ENCODE peak calls at places on chromosomes 3 and 15, in six cellular contexts. I is GM12878, P is H1, W is NT2/D1, S is mesendoderm, Q is IMR-90. O is an unnamed sample.

GRCh38 chr15:45536951-45537350 is 14.4 kb upstream of the SLC30A4 start:
- DNase-seq in I (no peak), P (no peak), W (no peak), S (no peak), Q (no peak), O (no peak)

GRCh38 chr3:110974902-110975301 is 96.7 kb upstream of the NECTIN3 start:
- DNase-seq in I (no peak), P (no peak), W (no peak), S (no peak), Q (no peak), O (no peak)

GRCh38 chr3:81289676-81290075 is 471.8 kb downstream of the GBE1 start:
- DNase-seq in I (no peak), P (no peak), W (no peak), S (no peak), Q (peak; percentile 1), O (no peak)

GRCh38 chr3:14510838-14511622 is 29.1 kb downstream of the GRIP2 start:
- DNase-seq in I (no peak), P (no peak), W (no peak), S (no peak), Q (no peak), O (no peak)

GRCh38 chr15:59306520-59307163 is 66.0 kb downstream of the MYO1E start:
- DNase-seq in I (no peak), P (no peak), W (no peak), S (no peak), Q (peak; percentile 58), O (peak; percentile 41)

GRCh38 chr15:47443839-47444238 is 273.5 kb upstream of the SEMA6D start:
- DNase-seq in I (no peak), P (no peak), W (no peak), S (no peak), Q (peak; percentile 65), O (peak; percentile 82)

GRCh38 chr15:101126618-101127502 is 125.0 kb downstream of the CHSY1 start:
- DNase-seq in I (no peak), P (no peak), W (no peak), S (peak; percentile 59), Q (peak; percentile 81), O (no peak)

GRCh38 chr3:15535757-15536156 is 14.3 kb upstream of the COLQ start:
- DNase-seq in I (no peak), P (no peak), W (no peak), S (no peak), Q (peak; percentile 15), O (no peak)

GRCh38 chr15:25670025-25670554 is 193.0 kb downstream of the ATP10A start:
- DNase-seq in I (no peak), P (peak; percentile 61), W (peak; percentile 81), S (peak; percentile 95), Q (peak; percentile 76), O (no peak)

GRCh38 chr3:5079761-5080160 is 42.3 kb upstream of the ARL8B start:
- DNase-seq in I (no peak), P (no peak), W (no peak), S (no peak), Q (no peak), O (no peak)

GRCh38 chr3:68893600-68894239 is 38.6 kb downstream of the TAFA4 start:
- DNase-seq in I (no peak), P (no peak), W (peak; percentile 22), S (peak; percentile 39), Q (peak; percentile 44), O (no peak)

GRCh38 chr15:91032919-91033803 is 10.8 kb upstream of the VPS33B start:
- DNase-seq in I (no peak), P (peak; percentile 82), W (peak; percentile 54), S (peak; percentile 91), Q (no peak), O (no peak)

GRCh38 chr3:29511701-29512100 is 230.8 kb downstream of the RBMS3 start:
- DNase-seq in I (no peak), P (no peak), W (no peak), S (no peak), Q (no peak), O (no peak)

GRCh38 chr3:184180165-184180564 is 5.5 kb downstream of the AP2M1 start:
- DNase-seq in I (no peak), P (no peak), W (no peak), S (no peak), Q (peak; percentile 68), O (no peak)

GRCh38 chr3:184282941-184283340 is 7.1 kb downstream of the ECE2 start:
- DNase-seq in I (no peak), P (no peak), W (no peak), S (peak; percentile 13), Q (no peak), O (no peak)

GRCh38 chr3:189340680-189341460 is 169.1 kb downstream of the TPRG1 start:
- DNase-seq in I (no peak), P (no peak), W (peak; percentile 23), S (peak; percentile 67), Q (no peak), O (no peak)

GRCh38 chr3:32459474-32459873 is 43.2 kb downstream of the CMTM6 start:
- DNase-seq in I (no peak), P (no peak), W (no peak), S (no peak), Q (no peak), O (no peak)

GRCh38 chr3:194374930-194375329 is 5.4 kb upstream of the LRRC15 start:
- DNase-seq in I (no peak), P (no peak), W (no peak), S (no peak), Q (no peak), O (no peak)

GRCh38 chr3:122661633-122662032 is 19.0 kb upstream of the PARP14 start:
- DNase-seq in I (no peak), P (no peak), W (no peak), S (no peak), Q (no peak), O (no peak)

GRCh38 chr3:120093923-120094775 is at the start of gene GSK3B:
- DNase-seq in I (no peak), P (peak; percentile 97), W (peak; percentile 98), S (no peak), Q (no peak), O (no peak)

GRCh38 chr3:162710332-162711112 is 1213.9 kb downstream of the OTOL1 start:
- DNase-seq in I (no peak), P (no peak), W (no peak), S (no peak), Q (no peak), O (no peak)

GRCh38 chr3:101104334-101104733 is 111.1 kb upstream of the ABI3BP start:
- DNase-seq in I (no peak), P (no peak), W (no peak), S (no peak), Q (no peak), O (no peak)

GRCh38 chr3:4834403-4834866 is 144.8 kb upstream of the BHLHE40 start:
- DNase-seq in I (no peak), P (no peak), W (no peak), S (no peak), Q (peak; percentile 17), O (no peak)

GRCh38 chr3:148307443-148307843 is 390.3 kb upstream of the AGTR1 start:
- DNase-seq in I (no peak), P (no peak), W (no peak), S (no peak), Q (no peak), O (no peak)
- H3K4me3 ChIP-seq in I (no peak overlapping the region), P (no peak overlapping the region), W (no peak overlapping the region), S (no peak overlapping the region), Q (no peak overlapping the region), O (no peak overlapping the region)

GRCh38 chr15:54017911-54018310 is 39.7 kb downstream of the UNC13C start:
- DNase-seq in I (no peak), P (no peak), W (no peak), S (no peak), Q (no peak), O (no peak)
- H3K9ac ChIP-seq in I (no peak overlapping the region), P (no peak overlapping the region), W (no peak overlapping the region), S (no peak overlapping the region), Q (no peak overlapping the region), O (no peak overlapping the region)

DNA sequence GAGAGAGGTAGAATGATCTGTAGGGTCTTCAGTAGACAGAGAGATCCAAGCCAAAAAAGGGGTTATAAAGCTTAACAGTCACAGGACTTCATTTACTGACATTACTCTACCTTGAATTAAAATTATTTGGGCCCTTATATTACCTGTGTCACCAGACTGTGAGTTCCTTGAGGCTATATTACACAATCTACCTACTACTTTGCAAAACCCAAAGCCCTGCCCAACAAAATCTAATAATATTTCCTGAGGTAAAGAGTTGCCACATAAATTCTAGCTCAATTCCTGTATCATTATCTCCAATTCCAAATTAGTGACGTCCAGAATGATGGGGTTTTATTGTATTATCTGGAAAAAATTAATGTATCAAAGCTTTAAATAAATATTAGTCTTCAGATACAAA is 1.9 kb downstream of the UBR1 start:
- DNase-seq in I (no peak), P (no peak), W (no peak), S (no peak), Q (no peak), O (no peak)
- H3K4me3 ChIP-seq in I (no peak overlapping the region), P (no peak overlapping the region), W (no peak overlapping the region), S (no peak overlapping the region), Q (no peak overlapping the region), O (peak overlapping the region; percentile 65)

GRCh38 chr3:31278532-31278931 is 254.2 kb upstream of the STT3B start:
- DNase-seq in I (no peak), P (no peak), W (no peak), S (no peak), Q (no peak), O (no peak)
- H3K9ac ChIP-seq in I (no peak overlapping the region), P (no peak overlapping the region), W (no peak overlapping the region), S (no peak overlapping the region), Q (no peak overlapping the region), O (no peak overlapping the region)

GRCh38 chr3:58153371-58153770 is 57.4 kb downstream of the DNASE1L3 start:
- DNase-seq in I (no peak), P (no peak), W (no peak), S (no peak), Q (no peak), O (no peak)

GRCh38 chr3:58150130-58150663 is 60.6 kb downstream of the DNASE1L3 start:
- DNase-seq in I (no peak), P (no peak), W (no peak), S (no peak), Q (no peak), O (no peak)

GRCh38 chr3:58152225-58153015 is 58.4 kb downstream of the DNASE1L3 start:
- DNase-seq in I (no peak), P (no peak), W (no peak), S (no peak), Q (no peak), O (no peak)

GRCh38 chr3:58151637-58152036 is 59.1 kb downstream of the DNASE1L3 start:
- DNase-seq in I (no peak), P (no peak), W (no peak), S (no peak), Q (no peak), O (no peak)

DNA sequence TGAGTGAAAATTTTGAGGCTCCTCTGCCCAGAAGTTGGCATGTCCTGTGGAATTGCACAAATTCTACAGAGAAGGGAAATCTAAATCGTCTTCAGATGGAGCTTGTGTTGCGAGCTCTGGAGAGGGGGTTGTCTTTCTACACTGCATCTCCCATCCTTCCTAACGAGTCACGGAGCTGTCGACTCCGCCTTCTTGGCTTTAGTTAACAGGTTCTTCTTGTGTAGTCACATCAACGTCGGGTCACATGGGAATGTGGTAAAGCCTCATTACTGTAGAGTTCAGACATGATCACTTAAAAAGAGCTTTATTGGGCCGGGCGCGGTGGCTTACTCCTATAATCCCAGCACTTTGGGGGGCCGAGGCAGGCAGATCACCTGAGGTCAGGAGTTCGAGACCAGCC is 60.0 kb downstream of the DNASE1L3 start:
- DNase-seq in I (no peak), P (no peak), W (no peak), S (no peak), Q (no peak), O (no peak)
- H3K4me3 ChIP-seq in I (no peak overlapping the region), P (no peak overlapping the region), W (no peak overlapping the region), S (no peak overlapping the region), Q (no peak overlapping the region), O (no peak overlapping the region)

GRCh38 chr3:182794806-182795369 is 1.6 kb downstream of the ATP11B start:
- DNase-seq in I (no peak), P (no peak), W (no peak), S (no peak), Q (peak; percentile 20), O (no peak)
- H3K9ac ChIP-seq in I (peak overlapping the region; percentile 97), P (no peak overlapping the region), W (peak overlapping the region; percentile 86), S (peak overlapping the region; percentile 74), Q (peak overlapping the region; percentile 82), O (peak overlapping the region; percentile 83)

O was measured in keratinocyte.